ENCODE peak calls at places on chromosomes 5 and 9, in seven cellular contexts. One of them, this sample, is unnamed.
A peak's percentile ranks its signal among the peaks of the same experiment; 100 is the strongest.

GRCh38 chr5:17378346-17378984 is 119.6 kb upstream of the TAF11L2 start:
- DNase-seq in activated CD4-positive, alpha-beta T cell treated with anti-CD3 and anti-CD28 coated beads for 24 hours: no peak
- DNase-seq in WTC11: no peak
- DNase-seq in Peyer's patch: no peak
- DNase-seq in epithelial cell of esophagus: no peak
- DNase-seq in NCI-H1092: no peak
- DNase-seq in A172: peak; percentile 64
- DNase-seq in this sample: no peak

GRCh38 chr9:127455299-127455992 is 4.1 kb downstream of the LRSAM1 start:
- DNase-seq in activated CD4-positive, alpha-beta T cell treated with anti-CD3 and anti-CD28 coated beads for 24 hours: no peak
- DNase-seq in WTC11: no peak
- DNase-seq in A172: peak; percentile 55
- DNase-seq in Peyer's patch: peak; percentile 63
- DNase-seq in NCI-H1092: no peak
- DNase-seq in epithelial cell of esophagus: peak; percentile 51
- DNase-seq in this sample: no peak

GRCh38 chr9:133005957-133006356 is 24.8 kb upstream of the GTF3C5 start:
- DNase-seq in NCI-H1092: no peak
- DNase-seq in WTC11: no peak
- DNase-seq in activated CD4-positive, alpha-beta T cell treated with anti-CD3 and anti-CD28 coated beads for 24 hours: no peak
- DNase-seq in A172: no peak
- DNase-seq in epithelial cell of esophagus: no peak
- DNase-seq in Peyer's patch: no peak
- DNase-seq in this sample: no peak

GRCh38 chr5:121105921-121106320 is 641.8 kb downstream of the PRR16 start:
- DNase-seq in WTC11: no peak
- DNase-seq in activated CD4-positive, alpha-beta T cell treated with anti-CD3 and anti-CD28 coated beads for 24 hours: no peak
- DNase-seq in NCI-H1092: no peak
- DNase-seq in Peyer's patch: no peak
- DNase-seq in A172: no peak
- DNase-seq in epithelial cell of esophagus: no peak
- DNase-seq in this sample: no peak

GRCh38 chr5:98763001-98763630 is 10.3 kb upstream of the RGMB start:
- DNase-seq in Peyer's patch: no peak
- DNase-seq in epithelial cell of esophagus: no peak
- DNase-seq in A172: peak; percentile 91
- DNase-seq in WTC11: peak; percentile 43
- DNase-seq in activated CD4-positive, alpha-beta T cell treated with anti-CD3 and anti-CD28 coated beads for 24 hours: no peak
- DNase-seq in NCI-H1092: no peak
- DNase-seq in this sample: peak; percentile 93

GRCh38 chr9:78295731-78296130 is 1.2 kb upstream of the PSAT1 start:
- DNase-seq in activated CD4-positive, alpha-beta T cell treated with anti-CD3 and anti-CD28 coated beads for 24 hours: no peak
- DNase-seq in Peyer's patch: no peak
- DNase-seq in epithelial cell of esophagus: no peak
- DNase-seq in A172: no peak
- DNase-seq in WTC11: no peak
- DNase-seq in NCI-H1092: no peak
- DNase-seq in this sample: no peak

GRCh38 chr5:116502616-116503015 is 72.0 kb downstream of the SEMA6A start:
- DNase-seq in A172: peak; percentile 66
- DNase-seq in epithelial cell of esophagus: no peak
- DNase-seq in WTC11: no peak
- DNase-seq in Peyer's patch: no peak
- DNase-seq in activated CD4-positive, alpha-beta T cell treated with anti-CD3 and anti-CD28 coated beads for 24 hours: no peak
- DNase-seq in NCI-H1092: no peak
- DNase-seq in this sample: no peak

GRCh38 chr5:56822961-56823360 is 7.6 kb downstream of the MAP3K1 start:
- DNase-seq in NCI-H1092: no peak
- DNase-seq in A172: no peak
- DNase-seq in activated CD4-positive, alpha-beta T cell treated with anti-CD3 and anti-CD28 coated beads for 24 hours: no peak
- DNase-seq in WTC11: no peak
- DNase-seq in epithelial cell of esophagus: no peak
- DNase-seq in Peyer's patch: no peak
- DNase-seq in this sample: no peak

GRCh38 chr9:115999498-115999897 is 154.1 kb upstream of the PAPPA start:
- DNase-seq in activated CD4-positive, alpha-beta T cell treated with anti-CD3 and anti-CD28 coated beads for 24 hours: no peak
- DNase-seq in A172: peak; percentile 81
- DNase-seq in WTC11: no peak
- DNase-seq in Peyer's patch: no peak
- DNase-seq in epithelial cell of esophagus: peak; percentile 63
- DNase-seq in NCI-H1092: no peak
- DNase-seq in this sample: peak; percentile 68

GRCh38 chr9:14690986-14691730 is 2.1 kb downstream of the ZDHHC21 start:
- DNase-seq in Peyer's patch: no peak
- DNase-seq in epithelial cell of esophagus: peak; percentile 54
- DNase-seq in WTC11: no peak
- DNase-seq in A172: no peak
- DNase-seq in activated CD4-positive, alpha-beta T cell treated with anti-CD3 and anti-CD28 coated beads for 24 hours: no peak
- DNase-seq in NCI-H1092: no peak
- DNase-seq in this sample: no peak

This sample was measured in HS-5.